ENCODE peak calls at places on chromosomes 13 and 19, in eight cellular contexts. Y, I, A, X, S, Z, E and T are unnamed samples.

GRCh38 chr13:72960114-72960513 is 98.7 kb upstream of the KLF5 start:
- DNase-seq in Y (no peak), I (no peak), A (no peak), X (no peak), S (no peak), Z (no peak), E (no peak), T (no peak)

GRCh38 chr13:28337196-28338045 is 157.5 kb downstream of the FLT1 start:
- DNase-seq in Y (no peak), I (no peak), A (no peak), X (no peak), S (no peak), Z (no peak), E (peak), T (no peak)

GRCh38 chr19:4987286-4987685 is 18.4 kb downstream of the KDM4B start:
- DNase-seq in Y (no peak), I (no peak), A (no peak), X (no peak), S (no peak), Z (no peak), E (peak), T (no peak)

GRCh38 chr13:37295046-37295445 is 189.6 kb upstream of the CSNK1A1L start:
- DNase-seq in Y (peak), I (no peak), A (no peak), X (no peak), S (peak), Z (no peak), E (no peak), T (no peak)

GRCh38 chr19:41134616-41135015 is 20.4 kb downstream of the CYP2F1 start:
- DNase-seq in Y (no peak), I (no peak), A (no peak), X (no peak), S (no peak), Z (no peak), E (no peak), T (no peak)

GRCh38 chr19:11921852-11922495 is 2.9 kb upstream of the ZNF700 start:
- DNase-seq in Y (no peak), I (no peak), A (no peak), X (no peak), S (no peak), Z (no peak), E (no peak), T (no peak)

GRCh38 chr19:33134571-33135041 is 2.7 kb downstream of the WDR88 start:
- DNase-seq in Y (no peak), I (no peak), A (no peak), X (no peak), S (no peak), Z (no peak), E (no peak), T (no peak)

GRCh38 chr13:114079601-114080536 is 52.6 kb downstream of the RASA3 start:
- DNase-seq in Y (peak), I (no peak), A (no peak), X (no peak), S (no peak), Z (peak), E (no peak), T (no peak)

GRCh38 chr19:16368385-16369305 is 44.0 kb downstream of the KLF2 start:
- DNase-seq in Y (no peak), I (no peak), A (no peak), X (no peak), S (no peak), Z (no peak), E (no peak), T (no peak)

GRCh38 chr19:35204799-35205732 is 23.5 kb downstream of the FAM187B start:
- DNase-seq in Y (no peak), I (no peak), A (peak), X (no peak), S (no peak), Z (peak), E (no peak), T (no peak)

GRCh38 chr13:99577934-99578917 is 77.0 kb downstream of the TM9SF2 start:
- DNase-seq in Y (no peak), I (no peak), A (no peak), X (no peak), S (no peak), Z (no peak), E (peak), T (no peak)

GRCh38 chr19:29098863-29099481 is 114.0 kb downstream of the UQCRFS1 start:
- DNase-seq in Y (peak), I (no peak), A (peak), X (no peak), S (peak), Z (peak), E (no peak), T (peak)

GRCh38 chr19:15129856-15130580 is 22.8 kb downstream of the SYDE1 start:
- DNase-seq in Y (no peak), I (no peak), A (no peak), X (peak), S (no peak), Z (no peak), E (no peak), T (peak)

GRCh38 chr13:87810391-87810801 is 139.2 kb downstream of the SLITRK5 start:
- DNase-seq in Y (no peak), I (no peak), A (no peak), X (no peak), S (no peak), Z (no peak), E (peak), T (no peak)

GRCh38 chr19:41407271-41407670 is 9.7 kb downstream of the BCKDHA start:
- DNase-seq in Y (no peak), I (no peak), A (no peak), X (no peak), S (no peak), Z (no peak), E (no peak), T (no peak)

GRCh38 chr13:20136781-20137703 is 23.8 kb downstream of the GJA3 start:
- DNase-seq in Y (no peak), I (no peak), A (no peak), X (no peak), S (peak), Z (peak), E (no peak), T (no peak)

GRCh38 chr13:52849727-52850395 is 1.4 kb upstream of the PCDH8 start:
- DNase-seq in Y (no peak), I (no peak), A (no peak), X (no peak), S (no peak), Z (no peak), E (no peak), T (no peak)

GRCh38 chr13:113592571-113592970 is 8.0 kb downstream of the TFDP1 start:
- DNase-seq in Y (no peak), I (no peak), A (no peak), X (no peak), S (no peak), Z (peak), E (no peak), T (no peak)

GRCh38 chr13:75480691-75481175 is 1.2 kb downstream of the TBC1D4 start:
- DNase-seq in Y (peak), I (no peak), A (peak), X (peak), S (peak), Z (peak), E (peak), T (peak)

GRCh38 chr13:67443901-67444300 is 213.8 kb upstream of the PCDH9 start:
- DNase-seq in Y (no peak), I (no peak), A (no peak), X (no peak), S (no peak), Z (no peak), E (no peak), T (no peak)

GRCh38 chr13:113229791-113230190 is 20.4 kb downstream of the CUL4A start:
- DNase-seq in Y (no peak), I (no peak), A (no peak), X (no peak), S (no peak), Z (no peak), E (no peak), T (no peak)

GRCh38 chr19:35141627-35142401 is 1.2 kb upstream of the FXYD7 start:
- DNase-seq in Y (no peak), I (no peak), A (no peak), X (no peak), S (no peak), Z (no peak), E (peak), T (no peak)

GRCh38 chr19:41570179-41570578 is 5.8 kb upstream of the CEACAM21 start:
- DNase-seq in Y (no peak), I (no peak), A (no peak), X (no peak), S (no peak), Z (no peak), E (no peak), T (no peak)

GRCh38 chr13:108227651-108228272 is 9.6 kb downstream of the ABHD13 start:
- DNase-seq in Y (no peak), I (no peak), A (peak), X (no peak), S (no peak), Z (no peak), E (peak), T (no peak)

GRCh38 chr13:28819748-28820098 is 416 bp upstream of the MTUS2 start:
- DNase-seq in Y (peak), I (no peak), A (no peak), X (no peak), S (peak), Z (peak), E (peak), T (no peak)

GRCh38 chr13:27276188-27276587 is 5.6 kb downstream of the RASL11A start:
- DNase-seq in Y (no peak), I (no peak), A (no peak), X (no peak), S (no peak), Z (no peak), E (no peak), T (no peak)

GRCh38 chr13:51154029-51154555 is 43.0 kb upstream of the C13orf42 start:
- DNase-seq in Y (no peak), I (no peak), A (no peak), X (no peak), S (no peak), Z (no peak), E (peak), T (no peak)

DNA sequence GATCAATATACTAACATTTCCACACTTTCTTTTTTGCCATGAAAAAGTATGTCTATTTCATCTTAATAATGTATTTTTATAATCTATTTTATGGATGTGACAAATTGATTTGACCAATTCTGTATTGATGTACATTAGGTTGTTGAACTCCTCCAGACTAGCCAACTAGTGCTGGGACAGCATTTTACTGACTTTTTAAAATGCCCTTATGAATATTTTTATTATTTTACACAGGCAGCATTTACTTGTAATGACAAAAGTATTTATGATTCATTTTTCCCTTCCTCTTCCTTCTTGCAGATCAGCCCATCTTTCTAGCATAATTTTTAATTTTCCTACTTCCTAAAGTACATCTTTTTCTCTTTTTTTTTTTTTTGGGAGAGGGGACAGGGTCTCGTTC is 918 bp upstream of the FUZ start:
- DNase-seq in Y (no peak), I (no peak), A (no peak), X (no peak), S (no peak), Z (no peak), E (no peak), T (no peak)
- H3K27ac ChIP-seq in Y (peak), I (peak), A (peak), X (peak), S (peak), Z (peak), E (no peak), T (peak)

GRCh38 chr13:48038763-48039162 is 1.2 kb downstream of the NUDT15 start:
- DNase-seq in Y (no peak), I (no peak), A (no peak), X (no peak), S (no peak), Z (no peak), E (peak), T (no peak)
- H3K27ac ChIP-seq in Y (peak), I (no peak), A (peak), X (peak), S (no peak), Z (peak), E (no peak), T (peak)

GRCh38 chr13:32107474-32107873 is 75.9 kb downstream of the FRY start:
- DNase-seq in Y (no peak), I (no peak), A (no peak), X (no peak), S (no peak), Z (no peak), E (no peak), T (no peak)

GRCh38 chr13:32105653-32106313 is 74.2 kb downstream of the FRY start:
- DNase-seq in Y (no peak), I (no peak), A (no peak), X (no peak), S (no peak), Z (no peak), E (no peak), T (no peak)
- H3K27ac ChIP-seq in Y (no peak), I (no peak), A (no peak), X (no peak), S (no peak), Z (no peak), E (no peak), T (no peak)

GRCh38 chr13:47175172-47175806 is 278.4 kb upstream of the HTR2A start:
- DNase-seq in Y (no peak), I (no peak), A (no peak), X (no peak), S (no peak), Z (no peak), E (peak), T (no peak)
- H3K27ac ChIP-seq in Y (no peak), I (no peak), A (no peak), X (no peak), S (no peak), Z (no peak), E (no peak), T (no peak)

GRCh38 chr19:38711726-38712153 is 32.5 kb downstream of the CAPN12 start:
- DNase-seq in Y (no peak), I (no peak), A (no peak), X (peak), S (peak), Z (peak), E (peak), T (no peak)
- H3K27ac ChIP-seq in Y (peak), I (peak), A (peak), X (peak), S (peak), Z (peak), E (peak), T (peak)

GRCh38 chr13:46964789-46965527 is 68.1 kb upstream of the HTR2A start:
- DNase-seq in Y (no peak), I (no peak), A (no peak), X (no peak), S (no peak), Z (no peak), E (peak), T (no peak)
- H3K27ac ChIP-seq in Y (no peak), I (no peak), A (no peak), X (no peak), S (no peak), Z (no peak), E (no peak), T (no peak)

GRCh38 chr19:17419491-17420266 is at the start of gene MVB12A:
- DNase-seq in Y (peak), I (peak), A (peak), X (peak), S (peak), Z (peak), E (peak), T (peak)
- H3K27ac ChIP-seq in Y (peak), I (peak), A (peak), X (peak), S (peak), Z (peak), E (peak), T (peak)

DNA sequence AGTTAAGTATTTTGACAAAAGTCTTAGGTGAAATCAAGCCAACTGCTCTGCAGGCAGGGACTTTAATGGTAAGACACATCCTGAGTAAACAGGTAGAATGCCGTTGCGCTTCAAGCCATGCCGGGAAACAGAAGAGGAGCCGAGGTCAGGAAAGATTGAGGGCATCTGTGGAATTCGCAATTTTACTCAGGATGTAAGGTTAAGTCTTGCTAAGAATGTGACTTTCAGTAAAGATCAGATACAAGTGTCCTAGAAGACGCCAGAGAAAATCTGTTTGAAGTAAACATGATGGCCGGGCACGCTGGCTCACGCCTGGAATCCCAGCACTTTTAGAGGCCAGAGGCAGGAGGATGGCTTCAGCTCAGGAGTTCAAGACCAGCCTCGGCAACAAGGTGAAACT is 33.4 kb upstream of the DPRX start:
- DNase-seq in Y (no peak), I (no peak), A (no peak), X (peak), S (no peak), Z (no peak), E (no peak), T (no peak)
- H3K27ac ChIP-seq in Y (no peak), I (no peak), A (no peak), X (peak), S (peak), Z (no peak), E (no peak), T (peak)

GRCh38 chr13:98537306-98537705 is 39.6 kb downstream of the STK24 start:
- DNase-seq in Y (no peak), I (no peak), A (no peak), X (no peak), S (no peak), Z (no peak), E (no peak), T (no peak)

GRCh38 chr13:98539655-98540054 is 37.3 kb downstream of the STK24 start:
- DNase-seq in Y (no peak), I (no peak), A (no peak), X (no peak), S (no peak), Z (no peak), E (peak), T (no peak)

GRCh38 chr13:98535501-98536357 is 41.2 kb downstream of the STK24 start:
- DNase-seq in Y (no peak), I (no peak), A (no peak), X (no peak), S (no peak), Z (no peak), E (no peak), T (peak)

GRCh38 chr13:98536729-98537128 is 40.2 kb downstream of the STK24 start:
- DNase-seq in Y (no peak), I (no peak), A (no peak), X (no peak), S (no peak), Z (no peak), E (no peak), T (no peak)

GRCh38 chr13:98537740-98538139 is 39.2 kb downstream of the STK24 start:
- DNase-seq in Y (no peak), I (no peak), A (no peak), X (no peak), S (no peak), Z (no peak), E (no peak), T (no peak)
- H3K27ac ChIP-seq in Y (no peak), I (no peak), A (no peak), X (no peak), S (no peak), Z (no peak), E (no peak), T (peak)